ENCODE peak calls at places on chromosome 13, in four cellular contexts. A is cardiac muscle cell, H is left lung, X is right lobe of liver. Q is an unnamed sample.
A peak's percentile ranks its signal among the peaks of the same experiment; 100 is the strongest.

GRCh38 chr13:23350009-23350408 is 83.5 kb downstream of the SACS start:
- DNase-seq in A (no peak), H (no peak), X (no peak), Q (no peak)

GRCh38 chr13:102702965-102703720 is 8.3 kb upstream of the METTL21C start:
- DNase-seq in A (no peak), H (no peak), X (no peak), Q (no peak)

GRCh38 chr13:32278456-32278855 is 36.7 kb downstream of the ZAR1L start:
- DNase-seq in A (no peak), H (no peak), X (no peak), Q (no peak)

GRCh38 chr13:46181799-46182490 is at the start of gene LCP1:
- DNase-seq in A (no peak), H (peak; percentile 46), X (peak; percentile 61), Q (no peak)

GRCh38 chr13:34459856-34460255 is 482.2 kb upstream of the NBEA start:
- DNase-seq in A (peak; percentile 6), H (no peak), X (no peak), Q (no peak)

GRCh38 chr13:111474136-111475002 is 153.9 kb downstream of the TEX29 start:
- DNase-seq in A (peak; percentile 56), H (no peak), X (no peak), Q (peak; percentile 31)

GRCh38 chr13:77521595-77522367 is 13.7 kb upstream of the SCEL start:
- DNase-seq in A (peak; percentile 46), H (peak; percentile 68), X (no peak), Q (no peak)

GRCh38 chr13:74839656-74840055 is 642.3 kb downstream of the TBC1D4 start:
- DNase-seq in A (peak; percentile 4), H (no peak), X (no peak), Q (no peak)

GRCh38 chr13:82615043-82615442 is 1267.2 kb downstream of the SLITRK1 start:
- DNase-seq in A (no peak), H (no peak), X (no peak), Q (no peak)

GRCh38 chr13:106238690-106239089 is 296.8 kb downstream of the EFNB2 start:
- DNase-seq in A (no peak), H (no peak), X (no peak), Q (no peak)

GRCh38 chr13:111492341-111492945 is 172.0 kb downstream of the TEX29 start:
- DNase-seq in A (no peak), H (no peak), X (no peak), Q (no peak)

GRCh38 chr13:41058229-41059070 is 2.9 kb upstream of the WBP4 start:
- DNase-seq in A (no peak), H (no peak), X (no peak), Q (peak; percentile 23)

GRCh38 chr13:27034678-27035111 is 136.9 kb downstream of the USP12 start:
- DNase-seq in A (peak; percentile 25), H (no peak), X (no peak), Q (no peak)

GRCh38 chr13:103104340-103104739 is 38.1 kb upstream of the SLC10A2 start:
- DNase-seq in A (no peak), H (no peak), X (no peak), Q (no peak)

GRCh38 chr13:61727714-61728275 is 312.1 kb upstream of the PCDH20 start:
- DNase-seq in A (peak; percentile 35), H (no peak), X (no peak), Q (no peak)

GRCh38 chr13:92403606-92404005 is 823.0 kb upstream of the GPC6 start:
- DNase-seq in A (no peak), H (no peak), X (no peak), Q (no peak)

GRCh38 chr13:81929988-81930387 is 1589.1 kb upstream of the SPRY2 start:
- DNase-seq in A (peak; percentile 5), H (no peak), X (no peak), Q (no peak)

GRCh38 chr13:36819811-36820140 is 754 bp downstream of the RFXAP start:
- DNase-seq in A (peak; percentile 33), H (no peak), X (no peak), Q (no peak)

GRCh38 chr13:68439821-68440220 is 1209.7 kb upstream of the PCDH9 start:
- DNase-seq in A (no peak), H (no peak), X (no peak), Q (no peak)

GRCh38 chr13:27960362-27961226 is 8.5 kb downstream of the CDX2 start:
- DNase-seq in A (peak; percentile 41), H (no peak), X (peak; percentile 87), Q (peak; percentile 86)

GRCh38 chr13:63948045-63948444 is 2532.4 kb upstream of the PCDH20 start:
- DNase-seq in A (no peak), H (no peak), X (no peak), Q (no peak)

GRCh38 chr13:29817604-29818378 is 32.6 kb downstream of the UBL3 start:
- DNase-seq in A (no peak), H (no peak), X (no peak), Q (no peak)

GRCh38 chr13:83024955-83025594 is 857.2 kb downstream of the SLITRK1 start:
- DNase-seq in A (peak; percentile 4), H (no peak), X (no peak), Q (no peak)

GRCh38 chr13:26476111-26476743 is 81.3 kb upstream of the WASF3 start:
- DNase-seq in A (peak; percentile 39), H (no peak), X (no peak), Q (no peak)

GRCh38 chr13:97901716-97902115 is 51.8 kb upstream of the IPO5 start:
- DNase-seq in A (no peak), H (no peak), X (no peak), Q (no peak)

GRCh38 chr13:30607908-30608307 is 9.8 kb upstream of the USPL1 start:
- DNase-seq in A (no peak), H (peak; percentile 55), X (no peak), Q (no peak)

GRCh38 chr13:91245283-91245682 is 102.2 kb upstream of the MIR17HG start:
- DNase-seq in A (no peak), H (no peak), X (no peak), Q (no peak)

GRCh38 chr13:73754727-73755292 is 379.4 kb downstream of the KLF12 start:
- DNase-seq in A (peak; percentile 77), H (no peak), X (no peak), Q (peak; percentile 2)

GRCh38 chr13:107104631-107105030 is 536.7 kb upstream of the ARGLU1 start:
- DNase-seq in A (no peak), H (no peak), X (no peak), Q (no peak)

GRCh38 chr13:91184244-91184926 is 163.1 kb upstream of the MIR17HG start:
- DNase-seq in A (peak; percentile 2), H (no peak), X (no peak), Q (no peak)

GRCh38 chr13:21668665-21669599 is 1.9 kb upstream of the FGF9 start:
- DNase-seq in A (peak; percentile 38), H (peak; percentile 58), X (no peak), Q (no peak)

GRCh38 chr13:111460548-111461444 is 140.4 kb downstream of the TEX29 start:
- DNase-seq in A (peak; percentile 41), H (no peak), X (no peak), Q (no peak)

GRCh38 chr13:60392136-60392535 is 4.9 kb upstream of the TDRD3 start:
- DNase-seq in A (no peak), H (peak; percentile 54), X (no peak), Q (no peak)

GRCh38 chr13:106373304-106373988 is 162.0 kb downstream of the EFNB2 start:
- DNase-seq in A (peak; percentile 10), H (no peak), X (no peak), Q (no peak)

GRCh38 chr13:27425918-27426630 is 1.7 kb downstream of the GTF3A start:
- DNase-seq in A (peak; percentile 81), H (peak; percentile 84), X (peak; percentile 77), Q (peak; percentile 72)

GRCh38 chr13:41059466-41059865 is 1.8 kb upstream of the WBP4 start:
- DNase-seq in A (no peak), H (no peak), X (no peak), Q (no peak)

GRCh38 chr13:52695856-52696255 is 43.2 kb downstream of the SUGT1 start:
- DNase-seq in A (peak; percentile 65), H (no peak), X (no peak), Q (no peak)

DNA sequence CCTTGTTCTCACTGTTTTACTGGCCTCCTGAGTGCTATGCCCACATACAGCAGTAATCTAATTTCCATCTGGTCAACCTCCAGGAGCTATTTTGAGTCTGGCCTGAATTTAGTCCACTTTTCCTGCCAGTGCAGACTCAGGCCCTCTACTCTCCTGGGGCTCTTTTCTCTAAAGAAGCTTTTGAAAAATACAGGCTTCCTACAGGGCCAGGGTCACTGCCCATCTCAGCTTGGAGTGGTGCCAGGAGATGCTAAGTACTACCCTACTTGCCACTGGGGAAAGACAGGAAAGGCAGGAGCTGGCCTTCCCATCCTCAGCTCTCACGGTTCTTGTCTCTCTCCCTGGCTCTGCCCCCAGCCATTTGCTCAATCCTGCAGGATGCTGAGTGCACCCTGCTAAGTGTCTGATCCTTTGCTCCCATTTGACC is 101.7 kb upstream of the SERP2 start:
- DNase-seq in A (no peak), H (no peak), X (no peak), Q (no peak)
- H3K4me1 ChIP-seq in A (peaks cover 37% of the 10 kb centered on the region), H (peaks cover 21% of the 10 kb centered on the region), X (no peaks in the 10 kb centered on the region), Q (no peaks in the 10 kb centered on the region)

GRCh38 chr13:50073340-50073739 is 58.1 kb downstream of the KCNRG start:
- DNase-seq in A (no peak), H (no peak), X (no peak), Q (no peak)

GRCh38 chr13:50072676-50073075 is 57.4 kb downstream of the KCNRG start:
- DNase-seq in A (no peak), H (no peak), X (no peak), Q (no peak)

GRCh38 chr13:50069255-50069654 is 54.0 kb downstream of the KCNRG start:
- DNase-seq in A (peak; percentile 55), H (no peak), X (no peak), Q (no peak)

GRCh38 chr13:50068508-50068907 is 53.3 kb downstream of the KCNRG start:
- DNase-seq in A (no peak), H (no peak), X (no peak), Q (no peak)

GRCh38 chr13:50071399-50071798 is 56.2 kb downstream of the KCNRG start:
- DNase-seq in A (no peak), H (no peak), X (no peak), Q (no peak)
- H3K4me3 ChIP-seq in A (no peak overlapping the region), H (no peak overlapping the region), X (no peak overlapping the region), Q (no peak overlapping the region)

GRCh38 chr13:110445183-110445582 is 116.3 kb downstream of the RAB20 start:
- DNase-seq in A (peak; percentile 18), H (no peak), X (no peak), Q (no peak)

GRCh38 chr13:110443633-110444225 is 117.8 kb downstream of the RAB20 start:
- DNase-seq in A (no peak), H (no peak), X (no peak), Q (no peak)

GRCh38 chr13:110442946-110443632 is 118.4 kb downstream of the RAB20 start:
- DNase-seq in A (peak; percentile 67), H (no peak), X (no peak), Q (no peak)

GRCh38 chr13:110445722-110446569 is 115.6 kb downstream of the RAB20 start:
- DNase-seq in A (no peak), H (no peak), X (no peak), Q (no peak)

GRCh38 chr13:110444226-110444653 is 117.3 kb downstream of the RAB20 start:
- DNase-seq in A (peak; percentile 44), H (no peak), X (no peak), Q (no peak)
- TF ChIP-seq CTCF in A (peak; percentile 38), H (no peak), X (peak; percentile 29), Q (no peak)

DNA sequence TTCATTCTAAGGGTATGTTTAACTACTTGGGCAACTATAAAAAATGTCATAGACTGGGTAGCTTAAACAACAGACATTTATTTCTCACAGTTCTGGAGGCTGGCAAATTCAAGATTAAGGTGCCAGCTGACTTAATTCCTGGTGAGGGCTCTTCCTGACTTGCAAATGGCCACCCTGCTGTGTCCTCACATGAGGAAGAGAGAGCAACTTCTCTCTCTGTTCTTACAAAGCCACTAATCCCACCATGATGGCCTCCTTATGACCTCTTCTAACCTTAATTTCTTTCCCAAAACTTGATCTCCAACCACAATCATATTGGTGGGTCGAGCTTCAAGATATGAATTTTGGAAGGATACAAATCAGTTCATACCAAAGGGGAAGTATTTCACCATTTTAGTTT is 399.0 kb downstream of the DCT start:
- DNase-seq in A (no peak), H (no peak), X (no peak), Q (no peak)
- H3K4me1 ChIP-seq in A (peaks cover 5% of the 10 kb centered on the region), H (no peaks in the 10 kb centered on the region), X (no peaks in the 10 kb centered on the region), Q (no peaks in the 10 kb centered on the region)